ENCODE peak calls at places on chromosomes 12 and 14, in seven cellular contexts. Z is tibial artery, V is left ventricle myocardium inferior, H is body of pancreas, S is astrocyte, K is lower leg skin, G is upper lobe of right lung. I is an unnamed sample.

GRCh38 chr12:96516472-96517417 is 27.4 kb downstream of the CFAP54 start:
- DNase-seq in Z (peak), G (peak), S (peak), H (peak), V (peak), K (peak), I (no peak)

GRCh38 chr14:104360522-104360921 is 219.0 kb upstream of the C14orf180 start:
- DNase-seq in G (peak), H (no peak), K (no peak), V (no peak), S (no peak), Z (peak), I (no peak)

GRCh38 chr14:31159682-31160296 is 47.8 kb downstream of the HECTD1 start:
- DNase-seq in S (no peak), Z (peak), G (no peak), H (no peak), K (no peak), V (no peak), I (no peak)

GRCh38 chr12:46549527-46550265 is 177.1 kb upstream of the SLC38A2 start:
- DNase-seq in K (no peak), V (no peak), H (no peak), G (no peak), Z (no peak), S (peak), I (no peak)

GRCh38 chr12:77087427-77087826 is 22.1 kb upstream of the E2F7 start:
- DNase-seq in K (no peak), S (peak), Z (no peak), H (no peak), G (no peak), V (no peak), I (no peak)

GRCh38 chr14:30882431-30882830 is 8.1 kb downstream of the COCH start:
- DNase-seq in K (no peak), V (no peak), G (no peak), S (no peak), Z (no peak), H (no peak), I (no peak)

GRCh38 chr12:109385339-109386078 is 37.8 kb downstream of the MYO1H start:
- DNase-seq in S (peak), K (peak), Z (no peak), V (no peak), H (no peak), G (no peak), I (no peak)

GRCh38 chr12:121823101-121823726 is 19.4 kb downstream of the SETD1B start:
- DNase-seq in S (no peak), Z (no peak), V (no peak), H (no peak), K (no peak), G (no peak), I (no peak)

GRCh38 chr14:84749191-84749945 is 780.6 kb upstream of the FLRT2 start:
- DNase-seq in Z (no peak), S (no peak), G (no peak), V (no peak), H (no peak), K (no peak), I (no peak)

GRCh38 chr14:96225745-96226151 is 21.1 kb downstream of the BDKRB2 start:
- DNase-seq in G (peak), S (peak), Z (no peak), K (no peak), V (peak), H (no peak), I (no peak)

GRCh38 chr12:125283521-125283920 is 218.3 kb downstream of the AACS start:
- DNase-seq in V (no peak), G (no peak), H (no peak), Z (no peak), S (no peak), K (no peak), I (no peak)

GRCh38 chr12:95230313-95230712 is 12.7 kb downstream of the VEZT start:
- DNase-seq in K (no peak), Z (no peak), G (no peak), H (no peak), S (no peak), V (no peak), I (no peak)

GRCh38 chr14:40464531-40464930 is 1032.3 kb upstream of the FBXO33 start:
- DNase-seq in H (no peak), S (no peak), V (no peak), G (no peak), Z (no peak), K (no peak), I (no peak)

GRCh38 chr12:75509621-75510020 is 1.8 kb downstream of the KRR1 start:
- DNase-seq in S (no peak), K (no peak), G (no peak), Z (no peak), H (no peak), V (no peak), I (no peak)
- H3K4me3 ChIP-seq in S (peak), K (no peak), G (no peak), Z (no peak), H (no peak), V (peak), I (no peak)

GRCh38 chr14:29463727-29464370 is 463.8 kb downstream of the PRKD1 start:
- DNase-seq in S (no peak), H (no peak), V (no peak), K (no peak), Z (no peak), G (no peak), I (no peak)
- TF ChIP-seq CTCF in S (no peak), H (no peak), V (no peak), K (no peak), Z (no peak), G (no peak), I (no peak)

DNA sequence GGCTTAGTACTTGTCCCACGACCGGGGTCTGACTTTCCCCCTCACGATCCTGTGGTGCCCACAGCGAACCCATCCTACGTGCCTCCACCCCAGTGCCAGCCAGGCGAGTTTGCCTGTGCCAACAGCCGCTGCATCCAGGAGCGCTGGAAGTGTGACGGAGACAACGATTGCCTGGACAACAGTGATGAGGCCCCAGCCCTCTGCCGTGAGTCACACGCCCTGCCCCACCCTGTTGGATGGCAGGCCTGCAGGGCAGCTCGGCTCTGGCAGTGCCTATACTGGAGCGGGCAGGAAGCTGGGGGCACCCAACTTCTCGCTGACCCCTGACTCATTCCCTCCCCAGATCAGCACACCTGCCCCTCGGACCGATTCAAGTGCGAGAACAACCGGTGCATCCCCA is 18.3 kb upstream of the LRP1-AS start:
- DNase-seq in G (no peak), Z (no peak), H (no peak), S (peak), K (no peak), V (no peak), I (no peak)
- H3K4me3 ChIP-seq in G (no peak), Z (no peak), H (no peak), S (no peak), K (no peak), V (no peak), I (no peak)

GRCh38 chr14:22265319-22266140 is 323.5 kb downstream of the DAD1 start:
- DNase-seq in K (no peak), H (no peak), Z (peak), V (no peak), S (no peak), G (no peak), I (no peak)
- TF ChIP-seq CTCF in K (no peak), H (no peak), Z (no peak), V (no peak), S (peak), G (peak), I (peak)

DNA sequence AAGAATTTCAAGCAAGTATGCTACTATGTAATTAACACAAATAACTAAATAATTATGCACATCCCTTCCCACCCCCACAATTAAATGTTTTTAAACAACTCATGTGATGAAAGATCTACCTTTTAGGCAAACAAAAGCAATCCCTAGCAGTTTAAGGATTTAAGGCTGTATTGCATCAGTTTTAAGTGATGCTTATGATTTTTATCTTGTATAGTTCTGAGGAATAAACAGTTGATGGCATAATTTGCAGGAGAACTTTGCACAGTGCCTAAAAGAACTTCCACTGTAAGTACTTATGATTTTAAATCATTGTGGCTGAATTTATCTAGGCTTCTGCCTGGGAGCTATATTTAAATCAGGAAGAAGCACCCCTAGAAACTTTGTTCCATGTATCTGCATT is 388.7 kb downstream of the BCAT1 start:
- DNase-seq in Z (no peak), V (no peak), G (no peak), K (no peak), H (no peak), S (no peak), I (no peak)
- H3K4me3 ChIP-seq in Z (peak), V (peak), G (peak), K (no peak), H (no peak), S (no peak), I (no peak)

GRCh38 chr14:89537911-89538310 is 120.9 kb upstream of the FOXN3 start:
- DNase-seq in H (no peak), V (no peak), S (no peak), Z (no peak), K (no peak), G (no peak), I (no peak)
- TF ChIP-seq CTCF in H (no peak), V (no peak), S (no peak), Z (no peak), K (no peak), G (no peak), I (no peak)

GRCh38 chr12:29782285-29782820 is 1.4 kb downstream of the TMTC1 start:
- DNase-seq in Z (no peak), S (peak), V (no peak), K (no peak), H (peak), G (no peak), I (peak)
- H3K4me3 ChIP-seq in Z (peak), S (peak), V (peak), K (peak), H (peak), G (peak), I (peak)

GRCh38 chr14:57576498-57576897 is 82.8 kb upstream of the CCDC198 start:
- DNase-seq in G (no peak), H (no peak), K (no peak), V (no peak), Z (no peak), S (no peak), I (no peak)

GRCh38 chr14:57573193-57573592 is 79.5 kb upstream of the CCDC198 start:
- DNase-seq in Z (no peak), K (no peak), H (no peak), S (no peak), G (no peak), V (no peak), I (no peak)

GRCh38 chr14:57578427-57579220 is 85.0 kb upstream of the CCDC198 start:
- DNase-seq in Z (no peak), G (no peak), H (no peak), V (no peak), K (no peak), S (no peak), I (no peak)

GRCh38 chr14:57575482-57575881 is 81.8 kb upstream of the CCDC198 start:
- DNase-seq in Z (no peak), K (no peak), G (no peak), V (no peak), S (no peak), H (no peak), I (no peak)

DNA sequence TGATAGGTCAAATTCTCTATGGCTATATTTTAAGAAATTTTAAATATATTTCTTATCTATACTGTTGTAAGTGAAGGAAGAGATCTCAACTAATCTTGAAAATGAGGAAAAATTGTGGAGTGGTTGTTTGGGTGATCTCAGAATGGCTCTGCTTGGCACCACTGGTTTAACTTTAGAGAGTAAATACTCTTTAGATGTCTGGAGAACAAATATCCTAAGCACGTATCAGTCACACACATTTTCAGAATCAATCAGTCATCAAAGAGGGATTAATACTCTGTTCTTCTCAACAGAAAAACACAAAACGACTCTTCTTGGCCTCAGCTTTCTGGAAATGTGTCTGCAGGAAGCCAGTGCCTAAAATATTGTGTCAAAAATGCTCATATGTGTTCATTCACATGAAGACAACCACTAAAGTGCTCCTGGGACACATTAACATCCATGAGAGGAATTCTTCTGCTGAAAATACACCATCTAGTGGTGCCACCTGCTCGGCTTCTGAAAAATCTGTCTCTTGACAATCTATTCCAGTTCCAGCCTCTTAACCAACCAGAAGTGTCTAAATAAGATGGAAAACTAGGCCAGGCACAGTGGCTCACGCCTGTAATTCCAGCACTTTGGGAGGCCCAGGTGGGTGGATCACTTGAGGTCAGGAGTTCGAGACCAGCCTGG is 81.1 kb upstream of the CCDC198 start:
- DNase-seq in K (no peak), S (no peak), H (no peak), G (no peak), Z (no peak), V (no peak), I (no peak)
- TF ChIP-seq CTCF in K (no peak), S (no peak), H (peak), G (no peak), Z (no peak), V (no peak), I (peak)

I was measured in retinal pigment epithelial cell.